ENCODE peak calls at places on chromosomes 4 and X, in five cellular contexts. N, V, A, M and X are unnamed samples.

GRCh38 chr4:71206763-71207162 is 132.1 kb upstream of the SLC4A4 start:
- DNase-seq in N (no peak), V (no peak), A (no peak), M (no peak), X (no peak)

GRCh38 chrX:49726966-49727365 is 31.2 kb upstream of the PAGE1 start:
- DNase-seq in N (no peak), V (no peak), A (no peak), M (no peak), X (no peak)

GRCh38 chr4:53730431-53730830 is 139.1 kb upstream of the LNX1 start:
- DNase-seq in N (no peak), V (no peak), A (no peak), M (no peak), X (no peak)

GRCh38 chrX:149280011-149280410 is 225.1 kb downstream of the IDS start:
- DNase-seq in N (no peak), V (no peak), A (no peak), M (no peak), X (no peak)

GRCh38 chrX:119984652-119985051 is 41.1 kb upstream of the NKAP start:
- DNase-seq in N (no peak), V (no peak), A (no peak), M (no peak), X (no peak)

GRCh38 chr4:86935499-86935832 is 655 bp downstream of the AFF1 start:
- DNase-seq in N (peak), V (no peak), A (no peak), M (no peak), X (no peak)

GRCh38 chr4:16914208-16914607 is 15.8 kb upstream of the LDB2 start:
- DNase-seq in N (no peak), V (no peak), A (peak), M (no peak), X (peak)

GRCh38 chrX:101287402-101287801 is 3.7 kb downstream of the TAF7L start:
- DNase-seq in N (peak), V (no peak), A (no peak), M (peak), X (peak)

GRCh38 chr4:69095301-69095731 is 958 bp upstream of the UGT2B7 start:
- DNase-seq in N (no peak), V (no peak), A (no peak), M (no peak), X (peak)

GRCh38 chr4:139599594-139600374 is 43.8 kb upstream of the SETD7 start:
- DNase-seq in N (no peak), V (no peak), A (no peak), M (peak), X (peak)

DNA sequence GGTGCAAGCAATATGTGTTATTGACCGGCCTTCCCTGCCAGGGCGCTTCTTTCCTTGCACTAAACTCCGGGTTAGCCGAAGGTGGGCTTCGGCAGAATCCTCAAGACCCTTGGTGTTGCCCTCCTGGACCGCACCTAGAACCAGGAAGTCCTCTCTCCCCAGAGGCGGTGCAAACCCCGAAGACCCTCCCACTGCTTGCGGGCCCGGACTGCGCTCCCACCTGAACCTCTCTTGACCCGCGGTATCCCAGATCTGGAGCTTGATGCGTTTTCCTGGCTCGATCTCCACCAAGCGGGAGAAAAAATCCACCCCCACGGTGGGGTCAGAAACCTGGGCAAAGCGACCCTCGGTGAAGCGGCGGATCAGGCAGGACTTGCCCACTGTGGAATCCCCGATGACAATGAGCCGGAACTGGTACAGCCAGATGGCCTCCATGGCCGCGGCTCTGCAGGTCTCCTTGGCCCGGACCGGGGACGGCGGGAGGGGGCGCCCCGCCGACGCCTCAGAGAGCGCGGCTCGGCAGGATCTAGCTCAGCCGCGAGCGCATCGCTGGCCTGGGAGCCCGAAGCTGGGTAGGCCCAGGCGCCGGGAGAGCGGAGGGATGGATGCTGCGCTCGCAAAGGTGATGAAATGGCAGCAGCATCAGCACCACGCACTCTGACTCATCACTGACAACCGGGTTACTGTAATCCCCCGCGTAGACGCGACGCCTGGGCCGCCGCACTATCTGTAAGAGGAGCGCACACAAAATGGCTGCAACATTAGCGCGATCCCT is at the start of gene RAB39B:
- DNase-seq in N (peak), V (peak), A (peak), M (peak), X (peak)
- H2BK12ac ChIP-seq in N (no peak), V (no peak), A (no peak), M (no peak), X (no peak)

DNA sequence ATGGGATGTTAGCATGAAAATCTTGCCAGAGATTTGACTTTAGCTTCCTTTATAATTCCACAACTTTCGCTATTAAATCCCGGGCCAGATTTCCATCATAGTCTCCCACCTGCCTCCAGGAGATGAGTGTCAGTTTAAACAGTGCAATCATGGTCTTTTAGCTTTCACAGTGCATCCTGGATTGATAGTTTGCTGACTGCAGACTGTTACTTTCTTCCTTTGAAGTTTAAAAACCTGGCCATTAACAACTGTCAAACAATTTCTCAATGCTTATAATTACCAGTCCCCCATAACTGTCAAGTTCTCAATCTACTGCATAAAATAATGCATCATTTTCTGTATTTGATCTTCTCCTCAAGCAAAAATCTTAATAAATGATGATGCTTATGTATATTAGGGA is 108.4 kb upstream of the FSTL5 start:
- DNase-seq in N (no peak), V (no peak), A (no peak), M (no peak), X (no peak)
- H2BK12ac ChIP-seq in N (no peak), V (no peak), A (no peak), M (no peak), X (no peak)

GRCh38 chrX:153953892-153954617 is 9.6 kb upstream of the RENBP start:
- DNase-seq in N (no peak), V (no peak), A (no peak), M (no peak), X (no peak)

GRCh38 chrX:153957224-153957623 is 12.8 kb upstream of the RENBP start:
- DNase-seq in N (no peak), V (no peak), A (no peak), M (no peak), X (no peak)

GRCh38 chrX:153956044-153956907 is 11.8 kb upstream of the RENBP start:
- DNase-seq in N (no peak), V (no peak), A (no peak), M (no peak), X (no peak)

GRCh38 chrX:153954618-153955450 is 10.4 kb upstream of the RENBP start:
- DNase-seq in N (no peak), V (no peak), A (no peak), M (no peak), X (no peak)

GRCh38 chrX:153955451-153955732 is 10.9 kb upstream of the RENBP start:
- DNase-seq in N (no peak), V (no peak), A (no peak), M (no peak), X (no peak)
- H2BK12ac ChIP-seq in N (no peak), V (no peak), A (no peak), M (no peak), X (no peak)

GRCh38 chrX:39988496-39988895 is 109.3 kb downstream of the BCOR start:
- DNase-seq in N (no peak), V (no peak), A (no peak), M (no peak), X (no peak)
- H2BK12ac ChIP-seq in N (no peak), V (no peak), A (no peak), M (no peak), X (no peak)

DNA sequence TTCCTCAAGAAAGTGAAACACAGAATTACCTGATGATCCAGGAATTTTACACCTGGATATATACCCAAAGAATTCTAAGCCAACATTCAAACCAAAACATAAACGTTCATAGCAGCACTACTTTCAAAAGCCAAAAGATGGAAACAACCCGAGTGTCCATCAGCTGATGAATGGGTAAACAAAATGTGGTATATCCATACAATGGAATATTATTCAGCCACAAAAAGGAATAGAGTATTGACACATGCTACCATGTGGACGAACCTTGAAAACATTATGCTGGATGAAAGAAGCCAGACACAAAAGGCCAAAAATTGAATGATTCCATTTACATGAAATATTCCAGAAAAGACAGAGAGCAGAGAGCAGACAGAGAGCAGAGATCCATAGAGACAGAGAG is 52.0 kb downstream of the IRF2 start:
- DNase-seq in N (no peak), V (no peak), A (no peak), M (no peak), X (no peak)
- H2BK12ac ChIP-seq in N (no peak), V (no peak), A (no peak), M (no peak), X (no peak)

DNA sequence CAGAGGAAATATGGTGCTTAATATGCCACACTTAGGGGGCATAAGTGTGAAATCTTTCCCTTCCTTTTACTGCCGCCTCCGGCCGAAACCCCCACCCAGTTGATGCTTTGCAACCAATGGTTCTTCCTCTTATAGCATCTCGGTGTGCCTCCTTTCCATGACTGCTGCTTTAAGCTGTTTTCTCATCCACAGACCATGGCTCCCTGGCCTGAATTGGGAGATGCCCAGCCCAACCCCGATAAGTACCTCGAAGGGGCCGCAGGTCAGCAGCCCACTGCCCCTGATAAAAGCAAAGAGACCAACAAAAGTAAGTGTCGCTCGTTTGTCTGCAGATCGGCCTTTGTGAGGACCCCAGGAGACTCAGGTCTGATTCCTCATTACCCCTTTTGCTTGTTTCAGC is 6.7 kb downstream of the SLC34A2 start:
- DNase-seq in N (no peak), V (no peak), A (no peak), M (no peak), X (no peak)
- H2BK12ac ChIP-seq in N (no peak), V (no peak), A (no peak), M (no peak), X (no peak)